ENCODE peak calls at places on chromosomes 3 and 15, in eight cellular contexts. D is CD4-positive, alpha-beta T cell; H is tibial artery; J is AG04450; R is tibial nerve; L is kidney epithelial cell; C is fibroblast of lung; W is fibroblast of mammary gland. O is an unnamed sample.

GRCh38 chr3:50573566-50574279 is 4.4 kb downstream of the HEMK1 start:
- DNase-seq in J (no peak), D (no peak), R (no peak), H (no peak), W (no peak), C (no peak), L (no peak), O (no peak)

GRCh38 chr15:76313731-76314130 is 2.5 kb upstream of the ETFA start:
- DNase-seq in W (no peak), L (no peak), C (no peak), D (no peak), H (no peak), J (no peak), R (no peak), O (no peak)

GRCh38 chr3:53550005-53550620 is 55.7 kb downstream of the CACNA1D start:
- DNase-seq in R (no peak), D (no peak), H (no peak), J (no peak), W (no peak), L (no peak), C (no peak), O (no peak)

GRCh38 chr15:78341057-78341763 is 1.1 kb downstream of the CRABP1 start:
- DNase-seq in L (no peak), C (no peak), D (no peak), H (no peak), R (no peak), J (no peak), W (no peak), O (no peak)

GRCh38 chr3:112074006-112074405 is 12.2 kb upstream of the C3orf52 start:
- DNase-seq in L (no peak), R (no peak), W (peak), H (no peak), D (no peak), J (no peak), C (no peak), O (peak)

GRCh38 chr15:67331676-67332075 is 77.1 kb downstream of the IQCH start:
- DNase-seq in L (no peak), C (peak), D (no peak), W (peak), R (no peak), J (no peak), H (no peak), O (peak)

GRCh38 chr3:24302382-24302781 is 192.3 kb downstream of the THRB start:
- DNase-seq in R (no peak), C (no peak), H (no peak), L (peak), D (no peak), W (no peak), J (no peak), O (no peak)

GRCh38 chr3:188956839-188957489 is 214.8 kb upstream of the TPRG1 start:
- DNase-seq in W (peak), C (peak), R (no peak), D (no peak), H (no peak), L (no peak), J (no peak), O (peak)

GRCh38 chr3:192033246-192033645 is 572.3 kb downstream of the PYDC2 start:
- DNase-seq in D (no peak), L (peak), J (no peak), W (no peak), R (no peak), C (no peak), H (no peak), O (no peak)

GRCh38 chr3:134802428-134803050 is 7.5 kb downstream of the EPHB1 start:
- DNase-seq in J (no peak), R (no peak), H (no peak), L (no peak), C (no peak), D (no peak), W (no peak), O (no peak)

GRCh38 chr3:30342319-30343060 is 263.9 kb upstream of the TGFBR2 start:
- DNase-seq in W (peak), J (peak), R (no peak), H (peak), D (no peak), L (peak), C (peak), O (peak)

GRCh38 chr3:52561028-52561749 is 24.8 kb downstream of the UQCC5 start:
- DNase-seq in R (no peak), H (no peak), J (no peak), W (no peak), D (no peak), L (no peak), C (no peak), O (peak)

GRCh38 chr3:191105418-191105817 is 93.6 kb upstream of the OSTN start:
- DNase-seq in R (no peak), D (no peak), H (no peak), L (no peak), J (no peak), C (no peak), W (no peak), O (no peak)

GRCh38 chr15:49313650-49314049 is 109.4 kb upstream of the FGF7 start:
- DNase-seq in R (no peak), D (no peak), J (peak), H (no peak), W (peak), C (peak), L (peak), O (peak)

GRCh38 chr3:194906970-194907629 is 221.4 kb downstream of the FAM43A start:
- DNase-seq in D (no peak), J (no peak), L (no peak), C (no peak), R (no peak), H (no peak), W (no peak), O (no peak)

GRCh38 chr3:13718437-13718836 is 161.4 kb downstream of the WNT7A start:
- DNase-seq in R (no peak), C (no peak), J (no peak), W (no peak), D (no peak), H (no peak), L (no peak), O (no peak)

GRCh38 chr3:194472290-194472920 is 14.4 kb downstream of the ATP13A3 start:
- DNase-seq in L (no peak), C (peak), W (peak), D (no peak), H (no peak), R (no peak), J (peak), O (peak)

GRCh38 chr3:188037116-188037718 is 116.7 kb upstream of the LPP start:
- DNase-seq in C (peak), R (no peak), L (no peak), W (peak), D (no peak), H (no peak), J (no peak), O (peak)

GRCh38 chr3:112640864-112641751 is at the start of gene CCDC80:
- DNase-seq in C (peak), L (peak), D (no peak), W (peak), R (no peak), J (peak), H (peak), O (peak)

GRCh38 chr15:51751687-51752683 is 588 bp downstream of the TMOD2 start:
- DNase-seq in J (no peak), R (no peak), D (no peak), C (peak), L (no peak), W (no peak), H (no peak), O (no peak)

GRCh38 chr3:179666436-179667035 is 13.7 kb downstream of the USP13 start:
- DNase-seq in W (no peak), C (peak), R (no peak), D (no peak), L (no peak), H (no peak), J (no peak), O (peak)

GRCh38 chr15:49621327-49622210 is 721 bp downstream of the DTWD1 start:
- DNase-seq in W (peak), R (no peak), J (no peak), D (no peak), H (no peak), L (no peak), C (peak), O (peak)

GRCh38 chr3:142706308-142707127 is 17.3 kb upstream of the TRPC1 start:
- DNase-seq in J (no peak), C (no peak), W (no peak), L (no peak), H (no peak), R (no peak), D (no peak), O (no peak)

DNA sequence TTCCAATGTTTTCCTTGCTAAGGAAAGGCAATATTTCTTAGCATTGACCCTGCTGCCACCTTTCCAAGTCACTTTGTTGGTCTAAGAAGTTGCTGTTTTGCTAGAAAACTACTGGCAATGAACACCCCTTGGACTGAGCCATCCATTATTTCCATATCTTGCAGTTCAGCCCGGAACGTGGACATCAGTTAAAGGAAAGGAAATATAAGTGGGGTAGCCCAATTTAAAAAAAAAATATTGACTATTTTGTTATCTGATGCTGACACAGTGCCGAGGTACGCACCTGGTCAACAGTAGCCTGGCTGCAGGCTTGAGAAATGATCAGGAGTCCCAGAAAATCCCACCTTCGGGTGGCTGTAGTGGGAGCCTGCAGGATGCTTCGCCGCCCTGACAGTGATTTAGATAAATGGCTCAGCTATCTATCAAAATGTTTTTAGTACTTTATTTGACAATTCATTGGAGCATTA is 1.4 kb downstream of the RARB start:
- DNase-seq in J (no peak), R (no peak), H (no peak), L (no peak), C (no peak), W (no peak), D (no peak), O (no peak)
- TF ChIP-seq CTCF in J (no peak), R (no peak), H (no peak), L (no peak), C (no peak), W (no peak), D (no peak), O (no peak)

DNA sequence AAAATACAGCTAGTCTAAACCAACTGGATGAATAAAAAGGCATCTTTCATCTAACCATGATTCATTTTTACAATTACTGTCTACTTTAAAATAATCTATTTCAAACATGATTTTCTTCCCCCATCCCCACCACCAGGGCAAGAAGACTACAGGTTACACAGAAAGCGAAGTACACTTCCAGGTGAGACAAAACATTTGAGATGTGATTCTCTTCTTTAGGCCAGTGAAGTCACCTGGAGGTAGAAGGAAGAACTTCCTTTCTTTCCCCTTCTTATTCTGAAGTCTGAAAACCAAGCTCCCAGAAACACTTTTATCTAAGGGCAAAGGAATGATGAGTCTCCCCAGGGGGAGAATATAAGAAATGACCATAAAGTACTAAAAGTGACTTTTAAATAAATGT is 36.7 kb downstream of the SHQ1 start:
- DNase-seq in J (no peak), C (no peak), L (no peak), H (no peak), W (no peak), D (no peak), R (no peak), O (no peak)
- TF ChIP-seq CTCF in J (no peak), C (peak), L (peak), H (no peak), W (no peak), D (peak), R (no peak), O (no peak)

GRCh38 chr3:151410891-151411559 is 26.5 kb upstream of the P2RY12 start:
- DNase-seq in L (no peak), R (no peak), W (peak), D (no peak), J (no peak), H (no peak), C (peak), O (peak)

GRCh38 chr3:151415289-151415688 is 30.7 kb upstream of the P2RY12 start:
- DNase-seq in H (no peak), L (no peak), J (no peak), R (no peak), W (no peak), C (no peak), D (no peak), O (no peak)

GRCh38 chr3:151407928-151408327 is 23.4 kb upstream of the P2RY12 start:
- DNase-seq in H (no peak), W (no peak), L (no peak), D (no peak), J (no peak), C (no peak), R (no peak), O (no peak)

GRCh38 chr3:151412989-151413388 is 28.4 kb upstream of the P2RY12 start:
- DNase-seq in W (no peak), J (no peak), C (no peak), L (no peak), R (no peak), H (no peak), D (no peak), O (no peak)
- TF ChIP-seq CTCF in W (peak), J (no peak), C (no peak), L (no peak), R (no peak), H (no peak), D (no peak), O (no peak)

GRCh38 chr3:183178833-183179549 is 16.5 kb upstream of the LAMP3 start:
- DNase-seq in J (no peak), L (no peak), W (peak), D (no peak), C (peak), R (no peak), H (no peak), O (no peak)
- TF ChIP-seq CTCF in J (no peak), L (peak), W (no peak), D (no peak), C (peak), R (peak), H (no peak), O (no peak)

GRCh38 chr3:43105597-43106292 is at the start of gene POMGNT2:
- DNase-seq in H (peak), J (peak), C (peak), D (peak), L (peak), W (peak), R (peak), O (peak)
- TF ChIP-seq CTCF in H (no peak), J (no peak), C (no peak), D (no peak), L (no peak), W (no peak), R (no peak), O (no peak)

GRCh38 chr3:173410836-173411235 is 13.3 kb downstream of the NLGN1 start:
- DNase-seq in H (no peak), C (no peak), L (no peak), W (no peak), D (no peak), J (no peak), R (no peak), O (no peak)

GRCh38 chr3:173411288-173412064 is 13.9 kb downstream of the NLGN1 start:
- DNase-seq in L (no peak), C (peak), H (no peak), J (no peak), D (no peak), R (no peak), W (peak), O (peak)
- TF ChIP-seq CTCF in L (peak), C (peak), H (peak), J (peak), D (no peak), R (peak), W (peak), O (peak)

GRCh38 chr15:33197636-33198035 is 3.1 kb upstream of the FMN1 start:
- DNase-seq in H (no peak), J (no peak), C (no peak), W (no peak), R (no peak), D (no peak), L (no peak), O (no peak)

GRCh38 chr15:33200444-33200843 is 5.9 kb upstream of the FMN1 start:
- DNase-seq in H (no peak), L (peak), W (no peak), J (no peak), D (no peak), C (no peak), R (no peak), O (no peak)

GRCh38 chr15:33204087-33204486 is 9.6 kb upstream of the FMN1 start:
- DNase-seq in J (no peak), H (no peak), W (no peak), R (no peak), D (no peak), L (no peak), C (no peak), O (no peak)

GRCh38 chr15:33200903-33201302 is 6.4 kb upstream of the FMN1 start:
- DNase-seq in L (peak), J (no peak), C (no peak), D (no peak), R (no peak), W (no peak), H (no peak), O (no peak)

GRCh38 chr15:33201376-33202189 is 7.1 kb upstream of the FMN1 start:
- DNase-seq in L (peak), W (peak), H (no peak), J (no peak), C (peak), R (no peak), D (peak), O (peak)
- TF ChIP-seq CTCF in L (peak), W (peak), H (no peak), J (peak), C (peak), R (no peak), D (peak), O (no peak)

DNA sequence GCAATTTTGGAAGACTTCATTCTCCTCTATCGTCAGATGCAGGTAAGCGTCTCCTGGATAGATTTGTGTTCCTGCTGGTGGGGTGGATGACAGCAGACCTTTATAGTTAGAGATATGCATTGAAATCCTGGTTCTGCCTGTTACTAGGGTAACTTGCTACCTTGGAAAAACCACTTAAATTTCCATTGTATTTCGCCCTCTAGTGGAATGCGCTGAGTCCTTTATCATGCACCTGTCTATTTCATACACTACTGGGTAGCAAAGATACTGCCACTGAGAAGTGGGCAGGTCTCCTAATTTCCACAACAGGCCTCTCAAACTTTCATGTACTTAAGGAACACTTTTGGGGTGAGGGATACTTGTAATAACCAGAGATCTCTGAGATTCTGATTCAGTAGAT is 209.5 kb upstream of the SUCLG2 start:
- DNase-seq in C (peak), L (no peak), D (no peak), H (no peak), W (peak), R (no peak), J (no peak), O (no peak)
- TF ChIP-seq CTCF in C (peak), L (peak), D (no peak), H (no peak), W (peak), R (no peak), J (peak), O (peak)

O was measured in AG10803.